ENCODE peak calls at places on chromosomes 12 and 14, in seven cellular contexts. Q is NCI-H510A treated with DMSO at 0.1 percent for 48 hours, J is hypothalamus, N is heart left ventricle, W is HS-5, S is glutamatergic neuron, I is progenitor cell of endocrine pancreas. G is an unnamed sample.

GRCh38 chr14:95123895-95124579 is 33.3 kb downstream of the DICER1 start:
- DNase-seq in Q (peak), J (no peak), N (no peak), W (no peak), S (no peak), I (no peak), G (no peak)

GRCh38 chr14:24673059-24673458 is 39.1 kb upstream of the GZMB start:
- DNase-seq in Q (no peak), J (no peak), N (no peak), W (no peak), S (no peak), I (no peak), G (no peak)

GRCh38 chr14:93073833-93074769 is 41.6 kb downstream of the ITPK1 start:
- DNase-seq in Q (no peak), J (no peak), N (peak), W (no peak), S (no peak), I (no peak), G (no peak)

GRCh38 chr14:60648169-60648933 is 926 bp downstream of the SIX1 start:
- DNase-seq in Q (no peak), J (no peak), N (no peak), W (no peak), S (peak), I (no peak), G (peak)

GRCh38 chr14:54002653-54003052 is 46.0 kb upstream of the BMP4 start:
- DNase-seq in Q (no peak), J (no peak), N (no peak), W (peak), S (peak), I (no peak), G (no peak)

GRCh38 chr14:92709340-92710000 is 39.0 kb downstream of the LGMN start:
- DNase-seq in Q (no peak), J (no peak), N (no peak), W (no peak), S (no peak), I (no peak), G (no peak)

GRCh38 chr12:90729741-90730140 is 225.2 kb downstream of the CCER1 start:
- DNase-seq in Q (no peak), J (no peak), N (no peak), W (no peak), S (no peak), I (no peak), G (no peak)

GRCh38 chr14:94638330-94638729 is 26.1 kb downstream of the SERPINA3 start:
- DNase-seq in Q (no peak), J (no peak), N (no peak), W (no peak), S (no peak), I (no peak), G (no peak)

GRCh38 chr12:8886515-8887284 is 27.6 kb upstream of the PHC1 start:
- DNase-seq in Q (no peak), J (no peak), N (no peak), W (no peak), S (no peak), I (no peak), G (no peak)

GRCh38 chr14:104892517-104893434 is 27.7 kb downstream of the CEP170B start:
- DNase-seq in Q (no peak), J (no peak), N (no peak), W (no peak), S (peak), I (peak), G (no peak)

GRCh38 chr14:33996450-33996849 is 45.6 kb upstream of the EGLN3 start:
- DNase-seq in Q (peak), J (no peak), N (no peak), W (no peak), S (no peak), I (no peak), G (no peak)

GRCh38 chr14:37032863-37033262 is 139.5 kb downstream of the SLC25A21 start:
- DNase-seq in Q (no peak), J (no peak), N (no peak), W (no peak), S (no peak), I (no peak), G (no peak)

GRCh38 chr12:15546102-15546701 is 223.9 kb downstream of the PTPRO start:
- DNase-seq in Q (no peak), J (no peak), N (no peak), W (no peak), S (no peak), I (no peak), G (no peak)

GRCh38 chr12:102769323-102769916 is 147.6 kb downstream of the PAH start:
- DNase-seq in Q (peak), J (no peak), N (peak), W (peak), S (peak), I (peak), G (peak)

GRCh38 chr14:74765721-74766120 is 2.6 kb downstream of the YLPM1 start:
- DNase-seq in Q (no peak), J (no peak), N (no peak), W (no peak), S (no peak), I (no peak), G (no peak)

GRCh38 chr14:33039321-33039720 is 100.6 kb downstream of the NPAS3 start:
- DNase-seq in Q (no peak), J (no peak), N (no peak), W (no peak), S (no peak), I (peak), G (no peak)

GRCh38 chr12:1171657-1172056 is 180.6 kb downstream of the ERC1 start:
- DNase-seq in Q (peak), J (no peak), N (no peak), W (no peak), S (no peak), I (no peak), G (no peak)

GRCh38 chr14:51865953-51866747 is 5.7 kb downstream of the GNG2 start:
- DNase-seq in Q (no peak), J (no peak), N (no peak), W (no peak), S (no peak), I (no peak), G (no peak)

GRCh38 chr12:111458773-111459172 is 53.0 kb downstream of the SH2B3 start:
- DNase-seq in Q (no peak), J (no peak), N (no peak), W (no peak), S (no peak), I (no peak), G (no peak)

GRCh38 chr12:27555928-27556778 is 32.1 kb downstream of the PPFIBP1 start:
- DNase-seq in Q (no peak), J (no peak), N (no peak), W (no peak), S (no peak), I (no peak), G (no peak)

GRCh38 chr12:88300931-88301330 is 158.8 kb downstream of the TMTC3 start:
- DNase-seq in Q (no peak), J (no peak), N (no peak), W (no peak), S (no peak), I (no peak), G (no peak)

GRCh38 chr14:74085828-74086227 is 1.1 kb downstream of the LIN52 start:
- DNase-seq in Q (no peak), J (no peak), N (no peak), W (no peak), S (no peak), I (no peak), G (no peak)